ENCODE peak calls at places on chromosomes 6 and 20, in nine cellular contexts. D is neuronal stem cell, S is mesendoderm, I is spleen, R is psoas muscle, X is K562, Q is cardiac muscle cell, F is colonic mucosa, J is ovary. V is an unnamed sample.

GRCh38 chr6:88135578-88136114 is 30.5 kb downstream of the CNR1 start:
- DNase-seq in F (no peak), S (no peak), X (no peak), D (no peak), I (no peak), J (no peak), R (no peak), Q (no peak), V (no peak)

GRCh38 chr6:106287215-106287614 is 38.3 kb downstream of the ATG5 start:
- DNase-seq in F (no peak), R (no peak), D (no peak), Q (no peak), S (peak; percentile 66), J (no peak), I (no peak), X (peak; percentile 28), V (no peak)

GRCh38 chr20:12207875-12208274 is 290.2 kb downstream of the BTBD3 start:
- DNase-seq in F (peak; percentile 36), Q (peak; percentile 72), X (peak; percentile 1), J (no peak), I (no peak), D (peak; percentile 32), R (no peak), S (peak; percentile 79), V (no peak)

GRCh38 chr6:132020138-132020551 is 69.0 kb upstream of the CCN2 start:
- DNase-seq in D (no peak), X (no peak), R (peak; percentile 36), J (peak; percentile 17), Q (no peak), F (no peak), I (no peak), S (no peak), V (peak; percentile 22)

GRCh38 chr6:15618685-15619084 is 44.1 kb downstream of the DTNBP1 start:
- DNase-seq in J (no peak), X (no peak), I (no peak), S (no peak), Q (no peak), R (no peak), D (no peak), F (no peak), V (no peak)

GRCh38 chr6:54291738-54292137 is 16.5 kb upstream of the TINAG start:
- DNase-seq in D (no peak), S (peak; percentile 73), J (no peak), R (no peak), F (no peak), X (no peak), I (no peak), Q (peak; percentile 56), V (no peak)

GRCh38 chr20:61967300-61967699 is 98.4 kb downstream of the TAF4 start:
- DNase-seq in I (peak; percentile 31), Q (no peak), R (no peak), S (no peak), X (no peak), F (no peak), D (no peak), J (no peak), V (no peak)

GRCh38 chr6:25525078-25525477 is 126.9 kb upstream of the SCGN start:
- DNase-seq in S (no peak), I (no peak), R (no peak), D (no peak), J (no peak), X (no peak), Q (no peak), F (no peak), V (no peak)

GRCh38 chr6:148945311-148946021 is 198.6 kb downstream of the UST start:
- DNase-seq in R (no peak), X (no peak), F (no peak), J (no peak), Q (no peak), S (no peak), D (no peak), I (no peak), V (no peak)

GRCh38 chr6:148943451-148943850 is 196.6 kb downstream of the UST start:
- DNase-seq in D (no peak), Q (peak; percentile 54), I (no peak), S (no peak), F (no peak), R (no peak), J (no peak), X (no peak), V (no peak)

GRCh38 chr6:148944608-148945007 is 197.8 kb downstream of the UST start:
- DNase-seq in I (no peak), X (no peak), J (no peak), D (no peak), F (no peak), Q (no peak), R (no peak), S (no peak), V (no peak)

GRCh38 chr6:148951662-148952061 is 204.8 kb downstream of the UST start:
- DNase-seq in Q (no peak), S (no peak), R (no peak), D (no peak), J (no peak), F (no peak), I (no peak), X (no peak), V (no peak)

DNA sequence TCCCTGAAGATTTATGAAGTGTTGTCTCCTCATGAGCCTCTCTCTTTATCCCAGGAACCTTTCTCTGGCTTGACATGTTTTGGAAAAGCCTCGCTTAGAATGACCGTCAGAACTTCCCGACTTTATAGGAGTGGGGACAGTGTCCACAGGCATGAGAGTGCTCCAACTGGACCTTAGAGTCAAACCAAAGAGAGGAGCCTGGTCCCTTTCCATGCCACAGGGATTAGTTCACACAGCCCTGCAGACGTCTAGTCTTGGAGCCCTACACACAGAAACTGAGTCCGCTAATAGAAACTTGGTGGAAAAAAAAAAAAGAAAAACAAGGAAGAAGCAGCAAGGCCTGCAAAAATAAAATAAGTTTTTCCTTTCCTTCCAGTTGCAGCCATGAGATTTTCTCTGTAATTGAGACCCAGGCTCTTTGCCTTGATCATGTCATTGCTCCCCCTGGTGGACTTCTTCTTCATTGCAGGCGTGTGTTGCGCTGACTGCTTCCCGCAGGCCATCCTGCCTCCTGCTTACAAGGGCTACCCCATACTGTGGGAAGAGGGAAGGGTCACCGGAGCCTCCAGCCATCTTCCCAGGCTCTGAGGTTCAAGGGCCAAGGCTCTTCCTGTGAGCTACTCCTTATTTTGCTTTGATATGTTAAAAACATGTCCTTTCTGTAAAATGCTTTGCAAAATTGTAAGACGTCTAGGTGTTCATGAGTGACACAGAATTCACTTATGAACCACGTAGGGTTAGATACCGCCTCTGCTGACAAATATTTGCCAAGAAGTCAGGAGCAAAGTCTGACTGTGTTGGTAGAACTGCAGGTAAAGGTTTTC is 201.0 kb downstream of the UST start:
- DNase-seq in Q (peak; percentile 88), J (peak; percentile 87), F (peak; percentile 90), R (peak; percentile 77), S (peak; percentile 92), I (peak; percentile 86), X (peak; percentile 78), D (peak; percentile 85), V (peak; percentile 79)
- H3K4me1 ChIP-seq in Q (no peaks in the 10 kb centered on the region), J (peaks cover 6% of the 10 kb centered on the region), F (no peaks in the 10 kb centered on the region), R (peaks cover 5% of the 10 kb centered on the region), S (peaks cover 2% of the 10 kb centered on the region), I (no peaks in the 10 kb centered on the region), X (no peaks in the 10 kb centered on the region), D (no peaks in the 10 kb centered on the region), V (no peaks in the 10 kb centered on the region)

DNA sequence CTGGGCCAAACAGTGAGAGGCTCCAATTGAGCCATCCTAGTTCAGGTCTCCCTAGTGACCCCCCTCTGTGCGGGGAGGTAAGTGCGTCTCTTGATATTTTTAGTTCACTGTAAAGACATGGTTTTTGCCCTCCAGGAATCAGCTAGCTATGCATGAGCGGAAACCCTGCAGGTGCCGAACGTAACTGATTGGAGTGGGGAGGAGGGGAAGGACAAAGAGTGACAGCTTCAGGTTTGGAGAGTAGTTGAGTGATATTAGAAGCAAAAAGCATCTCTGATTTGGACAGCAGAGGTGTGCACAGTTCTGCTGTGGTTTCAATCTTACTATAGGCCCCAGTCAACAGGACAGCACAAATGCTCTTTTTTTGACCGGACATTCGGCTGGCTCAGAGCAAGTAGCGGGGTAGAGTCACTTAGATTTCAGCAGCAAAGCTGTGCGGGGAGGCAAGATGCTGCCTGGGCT is 31.8 kb downstream of the TBC1D7 start:
- DNase-seq in I (no peak), Q (no peak), J (no peak), X (peak; percentile 26), S (no peak), R (no peak), D (no peak), F (no peak), V (no peak)
- H3K4me1 ChIP-seq in I (no peaks in the 10 kb centered on the region), Q (peaks cover 15% of the 10 kb centered on the region), J (no peaks in the 10 kb centered on the region), X (no peaks in the 10 kb centered on the region), S (no peaks in the 10 kb centered on the region), R (no peaks in the 10 kb centered on the region), D (no peaks in the 10 kb centered on the region), F (no peaks in the 10 kb centered on the region), V (peaks cover 17% of the 10 kb centered on the region)

GRCh38 chr20:25044660-25045342 is 13.1 kb downstream of the ACSS1 start:
- DNase-seq in D (no peak), Q (no peak), X (no peak), F (no peak), J (peak; percentile 11), R (peak; percentile 31), I (peak; percentile 75), S (no peak), V (no peak)

GRCh38 chr20:25045343-25045712 is 12.6 kb downstream of the ACSS1 start:
- DNase-seq in D (no peak), J (peak; percentile 6), I (peak; percentile 74), Q (no peak), S (no peak), R (peak; percentile 15), F (no peak), X (no peak), V (no peak)

GRCh38 chr20:25046736-25047666 is 10.9 kb downstream of the ACSS1 start:
- DNase-seq in I (peak; percentile 71), F (no peak), X (no peak), Q (no peak), R (peak; percentile 6), S (no peak), J (peak; percentile 16), D (no peak), V (no peak)

GRCh38 chr20:25047766-25048165 is 10.2 kb downstream of the ACSS1 start:
- DNase-seq in S (no peak), Q (no peak), J (peak; percentile 20), I (peak; percentile 72), X (no peak), D (no peak), R (no peak), F (no peak), V (no peak)

GRCh38 chr20:25046181-25046641 is 11.7 kb downstream of the ACSS1 start:
- DNase-seq in S (no peak), D (no peak), I (peak; percentile 76), J (peak; percentile 16), Q (no peak), X (no peak), R (peak; percentile 55), F (no peak), V (peak; percentile 78)
- H3K4me1 ChIP-seq in S (no peaks in the 10 kb centered on the region), D (peaks cover 2% of the 10 kb centered on the region), I (peaks cover 27% of the 10 kb centered on the region), J (peaks cover 26% of the 10 kb centered on the region), Q (no peaks in the 10 kb centered on the region), X (no peaks in the 10 kb centered on the region), R (peaks cover 95% of the 10 kb centered on the region), F (peaks cover 12% of the 10 kb centered on the region), V (peaks cover 98% of the 10 kb centered on the region)

DNA sequence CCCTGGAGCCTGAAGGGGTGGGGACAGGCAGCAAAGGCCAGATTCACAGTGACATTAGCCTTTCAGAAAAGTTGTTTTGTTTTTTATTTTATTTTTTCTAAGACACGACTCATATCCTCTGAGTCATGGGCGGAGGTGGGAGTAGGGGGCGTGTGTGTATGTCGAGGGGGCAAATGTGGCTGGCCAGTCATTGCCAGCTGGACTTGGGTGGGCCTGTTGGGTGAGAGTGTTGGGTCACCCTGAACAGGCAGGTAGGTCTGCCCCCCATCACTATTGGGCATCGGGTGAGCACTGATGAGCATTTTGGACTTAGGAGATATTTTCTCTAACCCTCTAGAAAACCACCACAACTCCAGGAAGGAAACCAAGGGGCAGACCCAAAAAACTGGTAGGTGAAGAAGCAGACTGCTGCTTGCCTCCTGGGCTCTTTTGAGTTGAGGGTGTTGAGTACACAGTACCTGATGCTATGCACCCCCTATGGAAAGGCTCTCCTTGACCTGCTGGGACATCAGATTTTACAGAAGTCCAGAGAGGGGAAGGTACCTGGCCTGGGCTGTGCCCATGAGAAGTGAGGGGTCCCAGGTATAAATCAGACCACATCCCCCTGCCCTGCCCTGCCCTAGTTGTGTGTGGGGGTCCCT is 5.6 kb downstream of the SMIM29 start:
- DNase-seq in D (no peak), Q (no peak), F (no peak), I (no peak), J (no peak), S (no peak), R (no peak), X (peak; percentile 38), V (no peak)
- H3K4me1 ChIP-seq in D (peaks cover 18% of the 10 kb centered on the region), Q (peaks cover 19% of the 10 kb centered on the region), F (peaks cover 3% of the 10 kb centered on the region), I (peaks cover 28% of the 10 kb centered on the region), J (peaks cover 1% of the 10 kb centered on the region), S (peaks cover 9% of the 10 kb centered on the region), R (peaks cover 32% of the 10 kb centered on the region), X (peaks cover 74% of the 10 kb centered on the region), V (peaks cover 31% of the 10 kb centered on the region)